ENCODE peak calls at places on chromosomes 6 and 20, in seven cellular contexts. One of them, this sample, is unnamed.
A peak's percentile ranks its signal among the peaks of the same experiment; 100 is the strongest.

GRCh38 chr6:389622-390021 is 1.9 kb upstream of the IRF4 start:
- DNase-seq in cardiac muscle cell: no peak
- DNase-seq in AG04450: no peak
- DNase-seq in HFFc6: no peak
- DNase-seq in IMR-90: no peak
- DNase-seq in NCI-H1694: no peak
- DNase-seq in activated CD4-positive, alpha-beta T cell treated with anti-CD3 and anti-CD28 coated beads, Interleukin-2, amount 50 U/mL, for 1 hour: no peak
- DNase-seq in this sample: no peak

GRCh38 chr20:36126836-36127529 is 27.6 kb upstream of the EPB41L1 start:
- DNase-seq in cardiac muscle cell: no peak
- DNase-seq in AG04450: no peak
- DNase-seq in HFFc6: no peak
- DNase-seq in IMR-90: no peak
- DNase-seq in NCI-H1694: no peak
- DNase-seq in activated CD4-positive, alpha-beta T cell treated with anti-CD3 and anti-CD28 coated beads, Interleukin-2, amount 50 U/mL, for 1 hour: no peak
- DNase-seq in this sample: no peak

GRCh38 chr6:164021589-164022290 is 607.2 kb downstream of the QKI start:
- DNase-seq in cardiac muscle cell: no peak
- DNase-seq in AG04450: no peak
- DNase-seq in HFFc6: no peak
- DNase-seq in IMR-90: no peak
- DNase-seq in NCI-H1694: no peak
- DNase-seq in activated CD4-positive, alpha-beta T cell treated with anti-CD3 and anti-CD28 coated beads, Interleukin-2, amount 50 U/mL, for 1 hour: no peak
- DNase-seq in this sample: no peak

GRCh38 chr6:108222504-108222903 is 38.3 kb downstream of the SNX3 start:
- DNase-seq in cardiac muscle cell: no peak
- DNase-seq in AG04450: peak; percentile 3
- DNase-seq in HFFc6: no peak
- DNase-seq in IMR-90: peak; percentile 43
- DNase-seq in NCI-H1694: no peak
- DNase-seq in activated CD4-positive, alpha-beta T cell treated with anti-CD3 and anti-CD28 coated beads, Interleukin-2, amount 50 U/mL, for 1 hour: no peak
- DNase-seq in this sample: no peak

GRCh38 chr6:3370361-3371221 is 86.3 kb downstream of the SLC22A23 start:
- DNase-seq in cardiac muscle cell: no peak
- DNase-seq in AG04450: no peak
- DNase-seq in HFFc6: no peak
- DNase-seq in IMR-90: no peak
- DNase-seq in NCI-H1694: no peak
- DNase-seq in activated CD4-positive, alpha-beta T cell treated with anti-CD3 and anti-CD28 coated beads, Interleukin-2, amount 50 U/mL, for 1 hour: peak; percentile 23
- DNase-seq in this sample: no peak

GRCh38 chr6:113995632-113996031 is 24.7 kb upstream of the HDAC2 start:
- DNase-seq in cardiac muscle cell: peak; percentile 71
- DNase-seq in AG04450: peak; percentile 95
- DNase-seq in HFFc6: peak; percentile 92
- DNase-seq in IMR-90: peak; percentile 98
- DNase-seq in NCI-H1694: peak; percentile 92
- DNase-seq in activated CD4-positive, alpha-beta T cell treated with anti-CD3 and anti-CD28 coated beads, Interleukin-2, amount 50 U/mL, for 1 hour: no peak
- DNase-seq in this sample: peak; percentile 95

GRCh38 chr6:100518588-100518987 is 53.9 kb upstream of the SIM1 start:
- DNase-seq in cardiac muscle cell: no peak
- DNase-seq in AG04450: no peak
- DNase-seq in HFFc6: no peak
- DNase-seq in IMR-90: no peak
- DNase-seq in NCI-H1694: no peak
- DNase-seq in activated CD4-positive, alpha-beta T cell treated with anti-CD3 and anti-CD28 coated beads, Interleukin-2, amount 50 U/mL, for 1 hour: no peak
- DNase-seq in this sample: no peak

GRCh38 chr20:34825530-34826362 is at the start of gene NCOA6:
- DNase-seq in cardiac muscle cell: peak; percentile 87
- DNase-seq in AG04450: peak; percentile 29
- DNase-seq in HFFc6: peak; percentile 24
- DNase-seq in IMR-90: peak; percentile 74
- DNase-seq in NCI-H1694: peak; percentile 31
- DNase-seq in activated CD4-positive, alpha-beta T cell treated with anti-CD3 and anti-CD28 coated beads, Interleukin-2, amount 50 U/mL, for 1 hour: peak; percentile 86
- DNase-seq in this sample: peak; percentile 83

GRCh38 chr20:62240015-62240685 is 1.8 kb downstream of the OSBPL2 start:
- DNase-seq in cardiac muscle cell: no peak
- DNase-seq in AG04450: no peak
- DNase-seq in HFFc6: no peak
- DNase-seq in IMR-90: no peak
- DNase-seq in NCI-H1694: no peak
- DNase-seq in activated CD4-positive, alpha-beta T cell treated with anti-CD3 and anti-CD28 coated beads, Interleukin-2, amount 50 U/mL, for 1 hour: no peak
- DNase-seq in this sample: no peak

GRCh38 chr6:167712332-167713087 is 114.2 kb upstream of the AFDN start:
- DNase-seq in cardiac muscle cell: no peak
- DNase-seq in AG04450: no peak
- DNase-seq in HFFc6: no peak
- DNase-seq in IMR-90: no peak
- DNase-seq in NCI-H1694: no peak
- DNase-seq in activated CD4-positive, alpha-beta T cell treated with anti-CD3 and anti-CD28 coated beads, Interleukin-2, amount 50 U/mL, for 1 hour: no peak
- DNase-seq in this sample: no peak

GRCh38 chr20:21224217-21224616 is 78.9 kb upstream of the XRN2 start:
- DNase-seq in cardiac muscle cell: no peak
- DNase-seq in AG04450: no peak
- DNase-seq in HFFc6: no peak
- DNase-seq in IMR-90: no peak
- DNase-seq in NCI-H1694: no peak
- DNase-seq in activated CD4-positive, alpha-beta T cell treated with anti-CD3 and anti-CD28 coated beads, Interleukin-2, amount 50 U/mL, for 1 hour: no peak
- DNase-seq in this sample: no peak